ENCODE peak calls at places on chromosomes 12 and 14, in nine cellular contexts. M is left lung, D is right atrium auricular region, X is H9, R is GM12865, Z is fibroblast of mammary gland, N is stomach, J is Caco-2, E is IMR-90. I is an unnamed sample.

GRCh38 chr12:126899926-126900792 is 1366.8 kb upstream of the TMEM132C start:
- DNase-seq in M (no peak), D (no peak), X (peak; percentile 35), R (no peak), Z (no peak), N (no peak), J (no peak), E (no peak), I (no peak)

GRCh38 chr12:57270966-57271470 is 20.0 kb upstream of the STAC3 start:
- DNase-seq in M (no peak), D (no peak), X (peak; percentile 58), R (no peak), Z (no peak), N (no peak), J (peak; percentile 8), E (no peak), I (no peak)

GRCh38 chr14:68341765-68342212 is 451.1 kb downstream of the ZFP36L1 start:
- DNase-seq in M (no peak), D (no peak), X (no peak), R (peak; percentile 70), Z (no peak), N (no peak), J (no peak), E (no peak), I (no peak)

GRCh38 chr12:118307069-118307954 is 65.4 kb downstream of the TAOK3 start:
- DNase-seq in M (no peak), D (no peak), X (no peak), R (peak; percentile 85), Z (peak; percentile 93), N (no peak), J (no peak), E (peak; percentile 95), I (no peak)

GRCh38 chr12:88182431-88182830 is 40.3 kb downstream of the TMTC3 start:
- DNase-seq in M (no peak), D (no peak), X (no peak), R (no peak), Z (no peak), N (no peak), J (no peak), E (no peak), I (no peak)

GRCh38 chr14:101504096-101504948 is 57.0 kb upstream of the DIO3 start:
- DNase-seq in M (peak; percentile 10), D (peak; percentile 38), X (peak; percentile 28), R (no peak), Z (no peak), N (peak; percentile 24), J (no peak), E (no peak), I (peak; percentile 47)

GRCh38 chr14:21039585-21040369 is 2.4 kb upstream of the RNASE7 start:
- DNase-seq in M (no peak), D (no peak), X (peak; percentile 61), R (peak; percentile 50), Z (peak; percentile 73), N (peak; percentile 49), J (peak; percentile 68), E (peak; percentile 67), I (peak; percentile 50)

GRCh38 chr12:14577344-14577743 is 9.7 kb upstream of the PLBD1 start:
- DNase-seq in M (no peak), D (no peak), X (no peak), R (peak; percentile 57), Z (peak; percentile 22), N (no peak), J (no peak), E (no peak), I (no peak)

GRCh38 chr12:109833307-109834189 is at the start of gene TRPV4:
- DNase-seq in M (no peak), D (no peak), X (peak; percentile 68), R (no peak), Z (peak; percentile 14), N (peak; percentile 30), J (no peak), E (peak; percentile 23), I (no peak)

GRCh38 chr14:58129208-58129607 is 22.8 kb downstream of the ARMH4 start:
- DNase-seq in M (no peak), D (no peak), X (no peak), R (no peak), Z (no peak), N (no peak), J (no peak), E (no peak), I (no peak)
- TF ChIP-seq CTCF in M (no peak), D (no peak), X (peak; percentile 53), R (no peak), Z (peak; percentile 16), N (no peak), J (peak; percentile 12), E (no peak), I (no peak)

GRCh38 chr12:67633708-67634107 is 14.8 kb upstream of the DYRK2 start:
- DNase-seq in M (peak; percentile 57), D (no peak), X (no peak), R (no peak), Z (no peak), N (peak; percentile 54), J (no peak), E (no peak), I (no peak)

GRCh38 chr12:67634167-67634793 is 14.3 kb upstream of the DYRK2 start:
- DNase-seq in M (no peak), D (no peak), X (no peak), R (no peak), Z (no peak), N (no peak), J (no peak), E (no peak), I (no peak)

GRCh38 chr12:67633024-67633423 is 15.5 kb upstream of the DYRK2 start:
- DNase-seq in M (no peak), D (no peak), X (no peak), R (no peak), Z (no peak), N (no peak), J (no peak), E (no peak), I (no peak)

GRCh38 chr12:67632005-67632404 is 16.5 kb upstream of the DYRK2 start:
- DNase-seq in M (no peak), D (no peak), X (no peak), R (no peak), Z (no peak), N (no peak), J (no peak), E (no peak), I (no peak)

GRCh38 chr12:67630373-67631088 is 18.0 kb upstream of the DYRK2 start:
- DNase-seq in M (peak; percentile 59), D (no peak), X (peak; percentile 81), R (peak; percentile 85), Z (no peak), N (peak; percentile 45), J (no peak), E (no peak), I (no peak)
- TF ChIP-seq CTCF in M (no peak), D (no peak), X (peak; percentile 40), R (no peak), Z (no peak), N (no peak), J (no peak), E (no peak), I (no peak)

GRCh38 chr14:81991998-81992397 is 458.3 kb upstream of the SEL1L start:
- DNase-seq in M (no peak), D (no peak), X (no peak), R (no peak), Z (peak; percentile 1), N (no peak), J (no peak), E (no peak), I (no peak)
- TF ChIP-seq CTCF in M (no peak), D (no peak), X (peak; percentile 42), R (peak; percentile 19), Z (peak; percentile 15), N (no peak), J (no peak), E (no peak), I (no peak)

GRCh38 chr12:39070775-39071174 is 165.4 kb upstream of the CPNE8 start:
- DNase-seq in M (no peak), D (no peak), X (no peak), R (no peak), Z (no peak), N (no peak), J (no peak), E (no peak), I (no peak)

GRCh38 chr12:39074063-39074462 is 168.7 kb upstream of the CPNE8 start:
- DNase-seq in M (no peak), D (no peak), X (no peak), R (no peak), Z (no peak), N (no peak), J (no peak), E (no peak), I (no peak)

GRCh38 chr12:39077226-39077625 is 171.8 kb upstream of the CPNE8 start:
- DNase-seq in M (no peak), D (no peak), X (no peak), R (no peak), Z (no peak), N (no peak), J (no peak), E (no peak), I (no peak)

GRCh38 chr12:39072658-39073057 is 167.3 kb upstream of the CPNE8 start:
- DNase-seq in M (no peak), D (no peak), X (no peak), R (no peak), Z (no peak), N (no peak), J (no peak), E (no peak), I (no peak)

GRCh38 chr12:39071611-39072010 is 166.2 kb upstream of the CPNE8 start:
- DNase-seq in M (no peak), D (no peak), X (no peak), R (no peak), Z (no peak), N (no peak), J (no peak), E (no peak), I (no peak)
- TF ChIP-seq CTCF in M (no peak), D (no peak), X (no peak), R (no peak), Z (no peak), N (no peak), J (no peak), E (no peak), I (no peak)

I was measured in breast epithelium.